ENCODE peak calls at places on chromosome 1, in nine cellular contexts. H, Y, A, K, X, W, U, L and G are unnamed samples.

GRCh38 chr1:232183802-232184201 is 446.1 kb downstream of the SIPA1L2 start:
- DNase-seq in H (no peak), U (peak; percentile 16), K (no peak), X (no peak), W (no peak), L (peak; percentile 8), Y (no peak), A (no peak), G (no peak)

GRCh38 chr1:152982076-152982475 is 1.8 kb upstream of the SPRR1A start:
- DNase-seq in K (no peak), X (no peak), H (no peak), Y (peak; percentile 42), L (no peak), U (no peak), W (no peak), A (no peak), G (no peak)

GRCh38 chr1:226609836-226610455 is 61.4 kb downstream of the STUM start:
- DNase-seq in K (no peak), U (no peak), X (no peak), H (no peak), Y (no peak), L (peak; percentile 29), W (peak; percentile 52), A (no peak), G (no peak)

GRCh38 chr1:21216835-21217811 is 40.4 kb upstream of the EIF4G3 start:
- DNase-seq in X (peak; percentile 67), K (peak; percentile 77), H (peak; percentile 55), W (peak; percentile 57), Y (peak; percentile 84), L (peak; percentile 58), A (peak; percentile 66), U (peak; percentile 7), G (no peak)

GRCh38 chr1:161333166-161333565 is 19.0 kb downstream of the SDHC start:
- DNase-seq in Y (no peak), A (no peak), W (no peak), H (no peak), U (no peak), K (no peak), L (no peak), X (no peak), G (no peak)

GRCh38 chr1:210597555-210598134 is 268.9 kb downstream of the HHAT start:
- DNase-seq in K (peak; percentile 49), Y (no peak), L (peak; percentile 23), H (no peak), U (no peak), X (no peak), W (no peak), A (no peak), G (no peak)

GRCh38 chr1:24018611-24019580 is 38.8 kb upstream of the SRSF10 start:
- DNase-seq in Y (no peak), W (peak; percentile 96), K (peak; percentile 98), A (no peak), L (no peak), U (no peak), H (no peak), X (no peak), G (peak; percentile 37)

GRCh38 chr1:5459839-5460238 is 532.4 kb downstream of the NPHP4 start:
- DNase-seq in K (no peak), U (no peak), W (no peak), L (no peak), Y (no peak), A (no peak), H (no peak), X (no peak), G (no peak)

GRCh38 chr1:74415935-74416334 is 96.5 kb downstream of the LRRC53 start:
- DNase-seq in A (no peak), H (no peak), K (no peak), X (no peak), L (no peak), Y (no peak), U (no peak), W (no peak), G (no peak)

GRCh38 chr1:246333855-246334254 is 173.2 kb downstream of the SMYD3 start:
- DNase-seq in L (no peak), W (no peak), H (no peak), A (no peak), K (no peak), Y (no peak), U (no peak), X (no peak), G (no peak)

GRCh38 chr1:237562247-237562823 is 328.4 kb downstream of the ZP4 start:
- DNase-seq in U (peak; percentile 57), A (no peak), H (no peak), W (no peak), L (peak; percentile 80), X (peak; percentile 19), K (peak; percentile 91), Y (peak; percentile 95), G (no peak)

GRCh38 chr1:19403256-19403655 is 82.1 kb downstream of the CAPZB start:
- DNase-seq in Y (no peak), K (no peak), H (no peak), A (no peak), U (no peak), W (no peak), L (no peak), X (no peak), G (no peak)

GRCh38 chr1:209879539-209879938 is 51.8 kb downstream of the UTP25 start:
- DNase-seq in L (peak; percentile 97), A (no peak), K (no peak), U (peak; percentile 77), Y (peak; percentile 52), W (no peak), H (no peak), X (no peak), G (no peak)

GRCh38 chr1:233252436-233252835 is 43.1 kb downstream of the PCNX2 start:
- DNase-seq in H (no peak), A (no peak), X (no peak), U (no peak), W (no peak), Y (no peak), L (no peak), K (no peak), G (no peak)